ENCODE peak calls at places on chromosome 11, in six cellular contexts. X is ascending aorta; S is body of pancreas; U is heart right ventricle; O is cardiac muscle cell; R is naive thymus-derived CD4-positive, alpha-beta T cell. P is an unnamed sample.

GRCh38 chr11:10933455-10934292 is 75.8 kb upstream of the ZBED5 start:
- DNase-seq in X (peak), S (peak), U (peak), O (peak), R (peak), P (peak)

GRCh38 chr11:3108183-3108721 is 51.0 kb upstream of the CARS1 start:
- DNase-seq in X (peak), S (no peak), U (no peak), O (no peak), R (no peak), P (no peak)

GRCh38 chr11:85680897-85681296 is 5.1 kb downstream of the CCDC89 start:
- DNase-seq in X (no peak), S (no peak), U (no peak), O (no peak), R (no peak), P (no peak)

GRCh38 chr11:12507391-12507790 is 130.0 kb downstream of the PARVA start:
- DNase-seq in X (no peak), S (no peak), U (no peak), O (no peak), R (no peak), P (no peak)

GRCh38 chr11:122209619-122210377 is 93.8 kb upstream of the BLID start:
- DNase-seq in X (peak), S (peak), U (no peak), O (no peak), R (no peak), P (peak)

GRCh38 chr11:8022876-8023275 is 35.7 kb downstream of the EIF3F start:
- DNase-seq in X (peak), S (no peak), U (no peak), O (no peak), R (no peak), P (no peak)

GRCh38 chr11:133845413-133845812 is at the start of gene SPATA19:
- DNase-seq in X (no peak), S (no peak), U (no peak), O (no peak), R (no peak), P (no peak)

GRCh38 chr11:44633641-44634040 is 68.2 kb downstream of the CD82 start:
- DNase-seq in X (no peak), S (no peak), U (no peak), O (peak), R (no peak), P (no peak)

GRCh38 chr11:77590194-77590591 is 440 bp downstream of the AQP11 start:
- DNase-seq in X (peak), S (peak), U (peak), O (peak), R (peak), P (peak)

GRCh38 chr11:45857834-45858492 is 10.7 kb downstream of the CRY2 start:
- DNase-seq in X (peak), S (peak), U (peak), O (peak), R (no peak), P (peak)

GRCh38 chr11:102316505-102316904 is 779 bp upstream of the BIRC3 start:
- DNase-seq in X (no peak), S (no peak), U (no peak), O (no peak), R (no peak), P (no peak)

GRCh38 chr11:23539556-23539955 is 679.3 kb upstream of the CCDC179 start:
- DNase-seq in X (no peak), S (no peak), U (no peak), O (no peak), R (no peak), P (no peak)

GRCh38 chr11:72828081-72828567 is 13.9 kb downstream of the ATG16L2 start:
- DNase-seq in X (no peak), S (no peak), U (no peak), O (no peak), R (no peak), P (no peak)

GRCh38 chr11:64092761-64093136 is 57.0 kb downstream of the FLRT1 start:
- DNase-seq in X (no peak), S (no peak), U (no peak), O (no peak), R (no peak), P (no peak)

GRCh38 chr11:29166306-29166705 is 850.5 kb downstream of the KCNA4 start:
- DNase-seq in X (no peak), S (no peak), U (no peak), O (no peak), R (no peak), P (no peak)

GRCh38 chr11:59556883-59557205 is 45.5 kb downstream of the OR4D9 start:
- DNase-seq in X (no peak), S (no peak), U (no peak), O (no peak), R (no peak), P (no peak)

GRCh38 chr11:35193767-35194166 is 54.8 kb downstream of the CD44 start:
- DNase-seq in X (no peak), S (no peak), U (no peak), O (no peak), R (no peak), P (no peak)

GRCh38 chr11:121881806-121882205 is 234.2 kb downstream of the BLID start:
- DNase-seq in X (no peak), S (no peak), U (no peak), O (no peak), R (no peak), P (peak)

GRCh38 chr11:125871391-125872137 is 15.9 kb upstream of the HYLS1 start:
- DNase-seq in X (no peak), S (peak), U (no peak), O (peak), R (no peak), P (peak)

DNA sequence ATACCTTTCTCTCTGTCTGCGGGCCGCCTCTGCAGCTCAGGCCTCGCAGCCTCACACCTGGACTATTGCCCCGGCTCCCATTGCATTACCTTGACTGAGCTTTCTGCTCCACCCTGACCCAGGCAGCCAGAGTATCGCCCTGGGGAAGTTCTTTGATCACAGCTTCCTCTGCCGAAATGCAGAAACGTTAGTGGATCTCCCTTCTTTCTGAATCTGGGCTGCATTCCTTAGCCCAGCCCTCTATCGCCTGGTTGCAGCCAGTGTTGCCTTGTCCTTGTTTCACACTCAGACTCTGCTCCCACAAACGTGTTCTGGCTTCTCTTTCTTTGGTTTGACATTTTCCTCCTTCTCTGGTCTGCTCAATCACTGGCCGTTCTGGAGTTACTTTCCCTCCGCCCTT is 195.7 kb downstream of the ADAMTS15 start:
- DNase-seq in X (no peak), S (no peak), U (no peak), O (no peak), R (no peak), P (peak)
- H3K4me3 ChIP-seq in X (no peak), S (no peak), U (no peak), O (no peak), R (no peak), P (no peak)

GRCh38 chr11:69703711-69704507 is at the start of gene FGF19:
- DNase-seq in X (no peak), S (no peak), U (no peak), O (no peak), R (no peak), P (no peak)
- H3K4me3 ChIP-seq in X (peak), S (no peak), U (peak), O (peak), R (no peak), P (no peak)

GRCh38 chr11:69884286-69884685 is 65.1 kb upstream of the FGF3 start:
- DNase-seq in X (no peak), S (no peak), U (no peak), O (no peak), R (no peak), P (no peak)
- H3K4me3 ChIP-seq in X (no peak), S (no peak), U (no peak), O (no peak), R (no peak), P (no peak)

DNA sequence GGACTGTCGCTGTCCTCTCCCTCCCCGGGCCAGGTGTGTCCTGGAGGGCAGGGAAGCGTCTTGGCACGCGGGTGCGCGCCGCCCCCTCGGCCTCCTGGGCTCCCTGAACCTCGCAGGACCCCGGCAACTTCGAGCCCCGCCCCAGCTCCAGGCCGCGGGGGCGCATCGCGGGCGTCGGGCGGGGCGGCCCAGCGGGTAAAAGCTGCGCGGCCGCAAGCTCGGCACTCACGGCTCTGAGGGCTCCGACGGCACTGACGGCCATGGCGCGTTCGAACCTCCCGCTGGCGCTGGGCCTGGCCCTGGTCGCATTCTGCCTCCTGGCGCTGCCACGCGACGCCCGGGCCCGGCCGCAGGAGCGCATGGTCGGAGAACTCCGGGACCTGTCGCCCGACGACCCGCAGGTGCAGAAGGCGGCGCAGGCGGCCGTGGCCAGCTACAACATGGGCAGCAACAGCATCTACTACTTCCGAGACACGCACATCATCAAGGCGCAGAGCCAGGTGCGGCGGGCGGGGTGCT is at the start of gene CST6:
- DNase-seq in X (no peak), S (no peak), U (no peak), O (no peak), R (no peak), P (no peak)
- H3K4me3 ChIP-seq in X (peak), S (no peak), U (no peak), O (no peak), R (no peak), P (no peak)

GRCh38 chr11:67503119-67504022 is 1.8 kb downstream of the PITPNM1 start:
- DNase-seq in X (no peak), S (no peak), U (no peak), O (no peak), R (no peak), P (no peak)
- H3K4me3 ChIP-seq in X (peak), S (no peak), U (peak), O (peak), R (peak), P (peak)